ENCODE peak calls at places on chromosomes 3 and 15, in eight cellular contexts. I is WERI-Rb-1, B is cardiac muscle cell, G is lower lobe of right lung, H is AG04450, Y is body of pancreas, V is HepG2, K is heart left ventricle. U is an unnamed sample.

GRCh38 chr15:58503139-58504027 is 71.6 kb downstream of the LIPC start:
- DNase-seq in B (no peak), I (no peak), G (no peak), Y (no peak), H (no peak), V (no peak), K (no peak), U (peak)

GRCh38 chr3:106765342-106765741 is 611.9 kb upstream of the CCDC54 start:
- DNase-seq in B (peak), G (no peak), V (no peak), I (no peak), H (peak), K (no peak), Y (no peak), U (no peak)

GRCh38 chr15:75230524-75231371 is 27.4 kb upstream of the GOLGA6C start:
- DNase-seq in H (no peak), Y (peak), B (no peak), V (no peak), I (no peak), K (no peak), G (no peak), U (no peak)

GRCh38 chr3:23915537-23916108 is 1.2 kb downstream of the NKIRAS1 start:
- DNase-seq in H (no peak), V (peak), G (no peak), Y (no peak), I (no peak), K (no peak), B (peak), U (peak)

GRCh38 chr3:114179575-114179974 is 723 bp upstream of the DRD3 start:
- DNase-seq in G (no peak), K (no peak), Y (no peak), H (peak), V (peak), B (peak), I (peak), U (no peak)

GRCh38 chr3:13597661-13598060 is 48.7 kb downstream of the FBLN2 start:
- DNase-seq in H (no peak), B (no peak), Y (no peak), I (no peak), V (no peak), K (no peak), G (no peak), U (no peak)

GRCh38 chr3:100558233-100558632 is 51.2 kb upstream of the ADGRG7 start:
- DNase-seq in B (no peak), H (no peak), I (no peak), K (no peak), G (no peak), V (no peak), Y (no peak), U (no peak)

GRCh38 chr3:190131329-190131728 is 10.6 kb upstream of the P3H2 start:
- DNase-seq in I (no peak), B (peak), V (no peak), H (no peak), K (no peak), G (no peak), Y (peak), U (no peak)

GRCh38 chr15:27825023-27825422 is 274.1 kb downstream of the OCA2 start:
- DNase-seq in K (no peak), I (no peak), B (no peak), V (no peak), G (no peak), Y (no peak), H (no peak), U (no peak)

GRCh38 chr3:39249453-39250115 is 30.3 kb downstream of the CX3CR1 start:
- DNase-seq in I (no peak), G (no peak), B (no peak), V (no peak), K (no peak), H (no peak), Y (no peak), U (no peak)

GRCh38 chr3:59920801-59921200 is 871.0 kb upstream of the CFAP20DC start:
- DNase-seq in Y (no peak), V (no peak), I (no peak), H (no peak), G (no peak), K (no peak), B (no peak), U (no peak)

GRCh38 chr3:119409844-119410243 is 53.6 kb downstream of the TMEM39A start:
- DNase-seq in G (no peak), B (no peak), V (no peak), Y (no peak), H (no peak), K (no peak), I (no peak), U (no peak)

GRCh38 chr15:78672285-78673003 is 31.4 kb upstream of the CHRNB4 start:
- DNase-seq in Y (no peak), H (no peak), I (no peak), G (no peak), B (no peak), K (no peak), V (no peak), U (no peak)

GRCh38 chr3:74606987-74607386 is 7.5 kb downstream of the CNTN3 start:
- DNase-seq in G (no peak), H (no peak), B (no peak), K (no peak), Y (no peak), I (no peak), V (no peak), U (no peak)

GRCh38 chr3:129366312-129366831 is 62.1 kb downstream of the EFCAB12 start:
- DNase-seq in V (no peak), B (no peak), Y (no peak), K (no peak), H (no peak), I (no peak), G (no peak), U (no peak)

GRCh38 chr3:30620402-30621360 is 14.3 kb downstream of the TGFBR2 start:
- DNase-seq in V (no peak), H (no peak), I (no peak), B (no peak), Y (no peak), G (no peak), K (no peak), U (no peak)

GRCh38 chr3:13615019-13615528 is 66.1 kb downstream of the FBLN2 start:
- DNase-seq in G (no peak), K (no peak), V (no peak), B (no peak), H (no peak), Y (peak), I (no peak), U (no peak)

GRCh38 chr15:63553388-63553791 is 43.8 kb upstream of the FBXL22 start:
- DNase-seq in H (peak), B (peak), K (peak), G (no peak), Y (peak), I (no peak), V (no peak), U (no peak)

GRCh38 chr3:32140943-32141342 is 34.5 kb downstream of the GPD1L start:
- DNase-seq in H (no peak), V (no peak), Y (no peak), K (no peak), G (no peak), B (peak), I (no peak), U (no peak)

GRCh38 chr15:29534378-29534777 is 264.8 kb upstream of the NSMCE3 start:
- DNase-seq in I (no peak), K (no peak), B (peak), H (no peak), G (no peak), Y (peak), V (no peak), U (no peak)

GRCh38 chr3:4460334-4460733 is 6.7 kb downstream of the SUMF1 start:
- DNase-seq in B (no peak), G (no peak), Y (no peak), I (no peak), H (no peak), V (peak), K (no peak), U (no peak)

GRCh38 chr3:37243811-37244748 is 69.7 kb upstream of the LRRFIP2 start:
- DNase-seq in V (peak), H (no peak), G (peak), K (peak), B (peak), Y (peak), I (peak), U (peak)

GRCh38 chr3:123745184-123745855 is 138.8 kb downstream of the MYLK start:
- DNase-seq in K (no peak), I (no peak), V (peak), B (peak), G (no peak), H (no peak), Y (no peak), U (no peak)

GRCh38 chr3:8622873-8623725 is 21.5 kb downstream of the SSUH2 start:
- DNase-seq in K (peak), V (peak), Y (peak), G (peak), B (peak), I (peak), H (peak), U (peak)

GRCh38 chr3:154753101-154753500 is 323.1 kb upstream of the GPR149 start:
- DNase-seq in V (no peak), G (no peak), Y (no peak), H (no peak), I (no peak), B (no peak), K (no peak), U (no peak)

GRCh38 chr3:154759966-154760365 is 320.2 kb upstream of the MME start:
- DNase-seq in I (no peak), B (no peak), H (no peak), Y (no peak), G (no peak), V (no peak), K (no peak), U (no peak)

DNA sequence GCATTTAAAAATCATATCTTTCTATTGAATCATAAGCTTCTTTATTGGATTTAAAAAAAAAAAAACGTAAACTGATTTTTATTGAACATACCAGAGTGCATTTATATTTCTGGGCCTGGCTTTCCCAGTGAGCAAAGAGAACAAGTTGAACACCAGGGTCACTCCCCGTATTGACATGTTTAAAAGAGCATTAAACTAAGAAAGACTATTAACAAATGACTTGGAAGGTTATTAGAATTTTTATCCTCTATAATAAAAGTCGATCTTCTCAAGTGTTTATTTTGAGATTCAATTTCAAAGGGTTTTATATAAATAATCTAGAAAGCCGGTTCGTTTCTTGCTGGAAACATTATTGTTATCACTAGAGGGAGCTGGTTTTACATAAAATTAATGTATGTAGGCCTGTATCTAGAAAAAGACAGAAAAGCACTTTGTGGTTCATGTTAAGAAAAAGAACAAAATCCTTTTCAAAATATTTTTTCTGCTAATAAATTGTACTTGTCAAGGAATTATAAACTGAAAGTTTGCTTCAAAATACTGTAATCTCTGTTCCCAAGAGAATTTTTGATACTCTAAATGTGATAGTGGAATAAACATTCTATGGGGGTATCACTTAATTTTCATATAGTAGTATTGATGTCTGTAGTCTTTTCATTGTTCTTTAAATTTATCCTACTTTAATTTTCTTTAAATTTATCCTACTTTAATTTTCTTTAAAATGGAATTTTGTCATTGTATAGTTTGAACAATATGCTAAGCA is 321.8 kb upstream of the MME start:
- DNase-seq in G (no peak), Y (no peak), V (no peak), H (no peak), B (peak), K (no peak), I (no peak), U (no peak)
- TF ChIP-seq CTCF in G (peak), Y (peak), V (no peak), H (peak), B (peak), K (peak), I (no peak), U (peak)

DNA sequence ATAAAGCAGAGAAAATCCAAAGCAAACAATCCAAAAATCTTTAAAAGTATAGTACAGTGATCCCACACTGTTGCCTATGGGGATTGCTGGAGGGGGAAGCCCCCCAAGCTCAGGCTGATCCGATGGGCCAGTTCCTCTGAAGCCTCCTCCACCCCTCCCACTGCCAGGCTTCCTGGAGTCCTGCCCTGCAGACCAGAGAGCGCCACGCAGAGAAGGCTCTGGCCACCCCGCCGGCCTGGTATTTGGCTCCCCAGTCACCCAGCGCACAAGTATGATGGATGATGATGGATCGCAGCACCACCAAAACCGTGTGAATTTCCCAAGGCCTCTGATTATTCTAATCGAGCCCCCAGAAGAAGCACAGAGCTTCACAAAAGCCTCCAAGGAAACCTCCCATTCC is 259.0 kb downstream of the MECOM start:
- DNase-seq in B (peak), I (no peak), K (no peak), H (no peak), G (no peak), Y (no peak), V (no peak), U (no peak)
- H3K27ac ChIP-seq in B (no peak), I (no peak), K (no peak), H (no peak), G (no peak), Y (no peak), V (no peak), U (no peak)

GRCh38 chr3:63842127-63842526 is 21.5 kb downstream of the THOC7 start:
- DNase-seq in B (no peak), Y (no peak), I (no peak), K (no peak), G (no peak), V (no peak), H (no peak), U (no peak)
- TF ChIP-seq CTCF in B (no peak), Y (no peak), I (no peak), K (no peak), G (no peak), V (no peak), H (no peak), U (no peak)

DNA sequence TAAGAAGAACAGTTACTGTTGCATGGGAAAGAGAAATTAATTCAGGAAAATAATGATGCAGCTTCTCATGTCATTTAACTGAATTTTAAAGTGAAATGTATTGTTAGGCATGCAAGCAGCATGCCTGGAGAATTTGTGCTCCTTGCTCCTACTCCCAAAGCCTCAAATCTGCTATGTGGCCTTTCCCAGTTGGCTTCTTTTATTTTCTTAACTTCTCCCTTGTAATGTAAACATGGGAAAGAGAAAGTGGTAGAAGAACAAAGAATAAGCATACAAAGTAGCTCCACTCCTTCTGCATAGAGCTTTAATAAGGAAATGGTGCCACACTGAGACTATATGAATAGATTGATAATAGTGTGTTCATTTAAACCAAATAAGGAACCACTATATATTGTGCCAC is 100.0 kb downstream of the VGLL3 start:
- DNase-seq in H (no peak), B (no peak), Y (no peak), I (no peak), V (no peak), K (no peak), G (no peak), U (no peak)
- H3K27ac ChIP-seq in H (no peak), B (no peak), Y (no peak), I (no peak), V (no peak), K (no peak), G (no peak), U (no peak)

GRCh38 chr15:73683624-73684536 is at the start of gene CD276:
- DNase-seq in H (no peak), I (peak), G (peak), K (peak), V (peak), B (peak), Y (peak), U (peak)
- TF ChIP-seq CTCF in H (peak), I (peak), G (peak), K (no peak), V (peak), B (peak), Y (no peak), U (peak)

DNA sequence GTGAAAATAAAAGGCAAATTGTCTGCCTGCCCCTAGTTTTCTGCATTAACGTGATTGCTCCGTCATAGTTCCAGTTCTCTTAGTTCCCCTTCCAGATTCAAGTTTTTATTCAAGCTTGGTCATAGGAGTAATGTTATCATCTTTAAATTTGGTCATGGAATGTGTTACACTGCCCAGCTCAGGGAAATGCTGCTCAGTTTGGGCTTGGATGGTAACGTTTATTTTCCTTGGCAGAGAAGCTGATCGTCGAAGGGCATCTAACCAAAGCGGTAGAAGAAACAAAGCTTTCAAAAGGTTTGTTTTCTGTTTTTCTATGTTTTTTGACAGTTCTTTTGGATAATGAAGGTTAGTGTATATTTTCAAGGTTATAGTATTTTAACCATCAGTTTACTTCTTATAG is 118.4 kb upstream of the FLNB start:
- DNase-seq in V (no peak), H (no peak), B (peak), G (no peak), K (no peak), Y (no peak), I (no peak), U (no peak)
- H3K27ac ChIP-seq in V (no peak), H (peak), B (no peak), G (no peak), K (peak), Y (no peak), I (no peak), U (no peak)

U was measured in right lobe of liver.